ENCODE peak calls at places on chromosomes 1 and 21, in eight cellular contexts. W, X, T, U, R, B, G and P are unnamed samples. For H3K36me3 and H3K4me1, the result is how much of the 10 kb centered on the place peaks cover.

GRCh38 chr1:206832352-206832751 is 33.1 kb upstream of the IL20 start:
- DNase-seq in W (no peak), B (no peak), G (no peak), T (no peak), X (no peak), U (no peak), R (no peak), P (no peak)

GRCh38 chr1:219281834-219282233 is 108.2 kb downstream of the LYPLAL1 start:
- DNase-seq in U (no peak), W (no peak), B (no peak), R (no peak), T (no peak), G (peak), X (no peak), P (no peak)

GRCh38 chr1:150420560-150421265 is 56.8 kb downstream of the RPRD2 start:
- DNase-seq in U (no peak), R (no peak), T (no peak), X (no peak), G (peak), W (no peak), B (no peak), P (no peak)

GRCh38 chr1:17412093-17412870 is 27.2 kb downstream of the RCC2 start:
- DNase-seq in X (peak), T (no peak), W (peak), B (no peak), U (no peak), R (no peak), G (no peak), P (no peak)

GRCh38 chr1:25805863-25806225 is 5.9 kb downstream of the SELENON start:
- DNase-seq in X (no peak), R (peak), G (no peak), U (no peak), B (peak), W (no peak), T (no peak), P (no peak)

GRCh38 chr1:116877369-116877768 is 32.3 kb upstream of the PTGFRN start:
- DNase-seq in X (no peak), U (no peak), B (no peak), G (no peak), R (no peak), W (no peak), T (no peak), P (no peak)

GRCh38 chr1:151919246-151919645 is 9.9 kb upstream of the THEM4 start:
- DNase-seq in B (no peak), G (no peak), R (no peak), U (no peak), W (no peak), T (no peak), X (no peak), P (no peak)

GRCh38 chr1:37391181-37391949 is 83.0 kb upstream of the ZC3H12A start:
- DNase-seq in W (no peak), X (no peak), U (no peak), B (no peak), R (no peak), T (no peak), G (no peak), P (no peak)

GRCh38 chr1:234315091-234315541 is 58.1 kb upstream of the COA6 start:
- DNase-seq in U (no peak), G (peak), X (no peak), W (no peak), T (no peak), R (no peak), B (no peak), P (peak)

GRCh38 chr1:228059536-228060457 is 22.7 kb upstream of the ARF1 start:
- DNase-seq in X (peak), B (no peak), G (no peak), U (peak), R (peak), T (peak), W (peak), P (peak)

GRCh38 chr1:10730985-10731384 is 65.5 kb downstream of the CASZ1 start:
- DNase-seq in B (no peak), U (no peak), G (peak), R (no peak), X (no peak), T (no peak), W (no peak), P (no peak)

GRCh38 chr1:219917851-219918466 is 10.4 kb downstream of the SLC30A10 start:
- DNase-seq in W (no peak), T (no peak), G (no peak), R (no peak), U (no peak), B (no peak), X (no peak), P (no peak)

GRCh38 chr1:25182629-25183028 is 49.7 kb downstream of the SYF2 start:
- DNase-seq in X (no peak), W (no peak), U (no peak), R (no peak), B (no peak), T (no peak), G (peak), P (no peak)

GRCh38 chr1:196651637-196652215 is at the start of gene CFH:
- DNase-seq in T (no peak), W (no peak), U (no peak), G (peak), R (no peak), X (no peak), B (no peak), P (no peak)

GRCh38 chr1:186442651-186443114 is 18.2 kb downstream of the PDC start:
- DNase-seq in G (peak), T (no peak), X (no peak), W (no peak), U (no peak), R (no peak), B (no peak), P (no peak)

GRCh38 chr1:21295059-21295401 is 4.8 kb upstream of the ECE1 start:
- DNase-seq in B (no peak), X (no peak), G (peak), R (no peak), U (peak), W (no peak), T (no peak), P (no peak)

GRCh38 chr1:198267921-198268320 is 111.1 kb downstream of the NEK7 start:
- DNase-seq in B (no peak), X (no peak), R (no peak), G (peak), W (no peak), U (no peak), T (no peak), P (no peak)

GRCh38 chr1:226846801-226847200 is 23.6 kb upstream of the PSEN2 start:
- DNase-seq in W (no peak), T (no peak), B (no peak), X (no peak), U (no peak), G (no peak), R (no peak), P (no peak)

GRCh38 chr1:235226933-235227332 is 65.9 kb upstream of the RBM34 start:
- DNase-seq in T (no peak), X (no peak), B (no peak), W (no peak), R (no peak), G (no peak), U (no peak), P (no peak)

GRCh38 chr1:199041173-199041914 is 402.5 kb downstream of the PTPRC start:
- DNase-seq in R (no peak), X (no peak), B (no peak), G (no peak), U (no peak), T (no peak), W (no peak), P (no peak)

GRCh38 chr1:201466492-201466891 is 2.5 kb downstream of the PHLDA3 start:
- DNase-seq in W (peak), R (no peak), U (no peak), T (no peak), X (no peak), B (no peak), G (no peak), P (no peak)

GRCh38 chr1:221699582-221700519 is 42.0 kb downstream of the DUSP10 start:
- DNase-seq in B (no peak), U (no peak), X (no peak), T (no peak), R (no peak), G (peak), W (no peak), P (no peak)

GRCh38 chr1:53327183-53327941 is 508 bp downstream of the LRP8 start:
- DNase-seq in B (no peak), G (peak), W (peak), T (peak), U (peak), R (peak), X (no peak), P (peak)

GRCh38 chr21:41725421-41726021 is 41.3 kb downstream of the RIPK4 start:
- DNase-seq in G (no peak), T (no peak), X (no peak), B (no peak), U (no peak), R (no peak), W (no peak), P (no peak)

GRCh38 chr1:27872802-27873665 is 690 bp downstream of the THEMIS2 start:
- DNase-seq in W (no peak), G (peak), T (peak), U (no peak), R (no peak), B (no peak), X (no peak), P (no peak)

GRCh38 chr1:76330993-76331603 is 256.6 kb downstream of the ST6GALNAC3 start:
- DNase-seq in U (no peak), G (peak), W (no peak), T (peak), X (peak), R (peak), B (no peak), P (peak)

GRCh38 chr1:224819861-224820260 is 109.6 kb upstream of the DNAH14 start:
- DNase-seq in W (no peak), R (no peak), G (no peak), U (no peak), T (no peak), X (no peak), B (no peak), P (no peak)

GRCh38 chr1:234643850-234644134 is 33.8 kb upstream of the IRF2BP2 start:
- DNase-seq in U (no peak), R (no peak), X (no peak), B (no peak), W (no peak), T (no peak), G (no peak), P (no peak)

GRCh38 chr1:241924080-241924808 is 33.3 kb upstream of the BECN2 start:
- DNase-seq in R (no peak), T (no peak), X (no peak), W (no peak), B (no peak), G (no peak), U (no peak), P (no peak)

GRCh38 chr1:6465461-6466005 is 440 bp downstream of the TNFRSF25 start:
- DNase-seq in G (no peak), T (no peak), R (no peak), U (peak), B (no peak), W (no peak), X (no peak), P (no peak)

GRCh38 chr1:162612606-162613400 is 19.5 kb upstream of the DDR2 start:
- DNase-seq in B (no peak), X (peak), R (peak), U (no peak), T (no peak), G (peak), W (no peak), P (no peak)

GRCh38 chr1:39877231-39877778 is 6.0 kb downstream of the TRIT1 start:
- DNase-seq in B (no peak), X (no peak), T (no peak), R (no peak), W (no peak), U (no peak), G (no peak), P (no peak)

GRCh38 chr1:211258310-211258755 is 833 bp upstream of the RCOR3 start:
- DNase-seq in U (peak), W (peak), T (peak), R (peak), X (peak), G (peak), B (peak), P (peak)

GRCh38 chr1:225603538-225604354 is 49.2 kb downstream of the ENAH start:
- DNase-seq in R (no peak), X (no peak), B (no peak), U (no peak), W (no peak), T (no peak), G (peak), P (no peak)

GRCh38 chr1:154454391-154455120 is 47.5 kb upstream of the TDRD10 start:
- DNase-seq in W (no peak), R (no peak), U (no peak), B (no peak), T (no peak), X (no peak), G (no peak), P (no peak)
- H3K36me3 ChIP-seq in W (half or more), R (under half), U (half or more), B (under half), T (under half), X (under half), G (under half), P (half or more)

GRCh38 chr1:156100205-156100995 is 14.1 kb upstream of the LMNA start:
- DNase-seq in X (no peak), B (no peak), W (no peak), U (no peak), G (no peak), R (no peak), T (no peak), P (no peak)
- H3K4me1 ChIP-seq in X (under half), B (half or more), W (half or more), U (half or more), G (under half), R (under half), T (under half), P (under half)

GRCh38 chr21:18000961-18001522 is 181.9 kb upstream of the C21orf91 start:
- DNase-seq in B (no peak), T (no peak), X (no peak), G (no peak), W (no peak), R (no peak), U (no peak), P (no peak)
- H3K4me3 ChIP-seq in B (no peak), T (no peak), X (no peak), G (no peak), W (no peak), R (no peak), U (no peak), P (no peak)

GRCh38 chr1:31315902-31316301 is 19.1 kb downstream of the ZCCHC17 start:
- DNase-seq in R (no peak), G (no peak), U (no peak), T (no peak), W (no peak), X (no peak), B (no peak), P (no peak)

GRCh38 chr1:31324093-31324492 is 27.3 kb downstream of the ZCCHC17 start:
- DNase-seq in G (no peak), U (no peak), W (no peak), B (no peak), T (no peak), X (no peak), R (no peak), P (no peak)

GRCh38 chr1:31318146-31318545 is 21.3 kb downstream of the ZCCHC17 start:
- DNase-seq in B (no peak), T (no peak), W (no peak), R (no peak), U (no peak), X (no peak), G (no peak), P (no peak)
- H3K36me3 ChIP-seq in B (under half), T (half or more), W (half or more), R (under half), U (under half), X (under half), G (under half), P (under half)

GRCh38 chr1:41394918-41395598 is 33.8 kb downstream of the FOXO6 start:
- DNase-seq in U (no peak), W (no peak), X (no peak), G (no peak), R (no peak), B (no peak), T (peak), P (no peak)
- H3K4me1 ChIP-seq in U (under half), W (under half), X (under half), G (under half), R (under half), B (under half), T (under half), P (under half)

GRCh38 chr1:108075055-108075454 is 110.1 kb upstream of the VAV3 start:
- DNase-seq in X (no peak), T (no peak), B (no peak), W (no peak), G (no peak), R (no peak), U (no peak), P (no peak)
- H3K4me3 ChIP-seq in X (no peak), T (no peak), B (no peak), W (no peak), G (no peak), R (no peak), U (no peak), P (no peak)

DNA sequence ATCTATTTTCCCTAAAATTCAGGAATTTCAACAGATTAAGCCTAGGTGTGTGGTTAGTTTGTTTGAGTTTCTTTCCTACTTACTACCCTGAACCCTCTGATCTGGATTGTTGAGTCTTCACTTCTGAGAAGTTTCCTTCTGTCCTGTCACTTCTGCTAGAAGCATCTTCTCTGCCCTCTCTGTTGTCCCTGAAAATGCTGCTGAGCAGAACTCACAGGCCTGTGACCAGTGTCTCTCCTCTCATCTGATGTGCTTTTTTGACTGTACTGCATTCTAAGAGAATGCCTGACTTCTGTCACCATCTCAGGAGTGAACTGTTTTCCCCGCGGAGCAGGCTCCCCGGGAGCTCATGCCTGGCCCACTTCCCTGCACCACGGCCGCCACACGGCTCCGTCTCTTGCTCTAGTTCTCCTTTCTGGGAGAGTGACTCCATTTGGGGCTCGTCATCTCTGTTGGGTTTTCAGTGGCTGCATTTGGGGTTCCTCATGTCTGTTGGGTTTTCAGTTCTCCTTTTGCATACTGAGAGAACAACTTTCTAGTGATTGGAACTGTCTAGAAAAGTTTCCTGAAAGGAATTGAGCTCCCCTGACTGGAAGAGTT is 77.9 kb downstream of the POFUT2 start:
- DNase-seq in T (no peak), R (no peak), B (no peak), W (no peak), X (no peak), U (no peak), G (no peak), P (no peak)
- H3K36me3 ChIP-seq in T (under half), R (under half), B (under half), W (half or more), X (under half), U (under half), G (half or more), P (half or more)

GRCh38 chr1:153548722-153549695 is at the start of gene S100A3:
- DNase-seq in T (no peak), X (no peak), W (peak), U (no peak), R (no peak), G (peak), B (no peak), P (no peak)
- H3K4me1 ChIP-seq in T (half or more), X (half or more), W (half or more), U (under half), R (under half), G (under half), B (half or more), P (under half)

GRCh38 chr1:47444578-47445465 is 7.0 kb downstream of the FOXD2 start:
- DNase-seq in R (peak), T (no peak), G (peak), X (no peak), U (no peak), W (peak), B (no peak), P (no peak)
- H3K4me3 ChIP-seq in R (no peak), T (no peak), G (no peak), X (no peak), U (peak), W (peak), B (peak), P (peak)

GRCh38 chr1:55143686-55144085 is 71.5 kb downstream of the USP24 start:
- DNase-seq in B (no peak), W (no peak), R (no peak), T (peak), G (no peak), U (no peak), X (no peak), P (no peak)

GRCh38 chr1:55141295-55141893 is 73.8 kb downstream of the USP24 start:
- DNase-seq in B (no peak), X (no peak), T (no peak), U (no peak), G (no peak), R (no peak), W (no peak), P (no peak)

GRCh38 chr1:55138740-55139283 is 76.4 kb downstream of the USP24 start:
- DNase-seq in B (no peak), R (no peak), U (no peak), X (no peak), W (no peak), T (no peak), G (no peak), P (no peak)

GRCh38 chr1:55140137-55140536 is 75.0 kb downstream of the USP24 start:
- DNase-seq in U (no peak), B (no peak), X (no peak), W (no peak), G (no peak), R (no peak), T (no peak), P (no peak)

DNA sequence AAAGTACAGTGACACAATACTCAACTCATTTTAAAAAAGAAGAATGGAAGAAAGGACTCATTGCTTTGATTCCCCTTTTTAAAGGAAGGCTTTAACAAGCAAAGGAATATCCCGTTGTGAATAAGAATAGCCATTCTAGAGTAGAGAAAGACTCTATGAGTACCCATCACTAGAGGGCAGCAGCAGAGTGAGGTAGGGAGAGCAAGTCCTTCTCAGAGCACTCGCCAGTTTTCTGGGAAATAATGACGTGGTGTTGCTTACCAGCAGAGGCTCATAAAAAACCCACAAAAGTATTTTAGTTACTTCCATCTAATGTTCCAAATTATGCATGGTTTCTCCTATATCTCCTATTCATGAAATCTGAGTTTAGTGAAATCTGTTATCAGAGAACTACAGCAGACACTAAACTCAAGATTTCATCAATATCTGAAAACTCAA is 74.6 kb downstream of the USP24 start:
- DNase-seq in W (no peak), G (peak), R (peak), B (peak), X (peak), T (peak), U (peak), P (peak)
- H3K36me3 ChIP-seq in W (half or more), G (under half), R (under half), B (under half), X (under half), T (half or more), U (half or more), P (under half)